ENCODE peak calls at places on chromosomes 4 and X, in ten cellular contexts. R, Q, E, G, L, H, O, M, N and Z are unnamed samples.

GRCh38 chr4:154911097-154911496 is 130.0 kb downstream of the RBM46 start:
- DNase-seq in R (no peak), Q (no peak), E (peak; percentile 4), G (no peak), L (no peak), H (peak; percentile 7), O (no peak), M (no peak), N (no peak), Z (no peak)

GRCh38 chr4:76589402-76589801 is 154.4 kb downstream of the SHROOM3 start:
- DNase-seq in R (no peak), Q (no peak), E (peak; percentile 95), G (no peak), L (no peak), H (no peak), O (no peak), M (no peak), N (no peak), Z (no peak)

GRCh38 chr4:53476232-53477037 is 99.0 kb downstream of the FIP1L1 start:
- DNase-seq in R (no peak), Q (no peak), E (peak; percentile 100), G (no peak), L (no peak), H (no peak), O (no peak), M (no peak), N (no peak), Z (no peak)

GRCh38 chr4:1309261-1310010 is 19.7 kb downstream of the MAEA start:
- DNase-seq in R (peak; percentile 79), Q (no peak), E (peak; percentile 93), G (peak; percentile 94), L (peak; percentile 80), H (peak; percentile 77), O (no peak), M (peak; percentile 29), N (no peak), Z (no peak)

GRCh38 chr4:146582864-146583263 is 55.8 kb upstream of the POU4F2 start:
- DNase-seq in R (no peak), Q (no peak), E (no peak), G (no peak), L (peak; percentile 53), H (peak; percentile 4), O (no peak), M (no peak), N (no peak), Z (no peak)

GRCh38 chrX:122245943-122246342 is 938.1 kb upstream of the GRIA3 start:
- DNase-seq in R (no peak), Q (no peak), E (no peak), G (no peak), L (no peak), H (no peak), O (no peak), M (no peak), N (no peak), Z (no peak)

GRCh38 chrX:13028871-13029336 is 15.5 kb downstream of the FAM9C start:
- DNase-seq in R (no peak), Q (no peak), E (no peak), G (no peak), L (no peak), H (no peak), O (no peak), M (no peak), N (peak; percentile 48), Z (no peak)

GRCh38 chr4:111854494-111855087 is 290.7 kb upstream of the FAM241A start:
- DNase-seq in R (peak; percentile 39), Q (peak; percentile 46), E (peak; percentile 75), G (no peak), L (peak; percentile 48), H (peak; percentile 46), O (no peak), M (no peak), N (peak; percentile 1), Z (no peak)

GRCh38 chr4:94571301-94571700 is 119.6 kb downstream of the PDLIM5 start:
- DNase-seq in R (no peak), Q (no peak), E (no peak), G (no peak), L (no peak), H (peak; percentile 5), O (no peak), M (no peak), N (no peak), Z (no peak)

GRCh38 chr4:150818661-150819060 is 196.4 kb downstream of the LRBA start:
- DNase-seq in R (no peak), Q (no peak), E (peak; percentile 4), G (no peak), L (no peak), H (no peak), O (no peak), M (no peak), N (no peak), Z (no peak)

GRCh38 chr4:142549248-142549647 is 296.9 kb downstream of the INPP4B start:
- DNase-seq in R (no peak), Q (no peak), E (no peak), G (no peak), L (no peak), H (no peak), O (no peak), M (no peak), N (no peak), Z (no peak)

GRCh38 chr4:53522334-53522733 is 69.0 kb downstream of the LNX1 start:
- DNase-seq in R (no peak), Q (no peak), E (no peak), G (no peak), L (no peak), H (no peak), O (no peak), M (no peak), N (no peak), Z (no peak)

GRCh38 chr4:77931452-77932135 is 69.0 kb downstream of the MRPL1 start:
- DNase-seq in R (no peak), Q (no peak), E (peak; percentile 55), G (no peak), L (no peak), H (no peak), O (no peak), M (no peak), N (no peak), Z (no peak)

GRCh38 chrX:11724122-11725017 is 33.7 kb upstream of the MSL3 start:
- DNase-seq in R (no peak), Q (no peak), E (peak; percentile 30), G (no peak), L (peak; percentile 49), H (peak; percentile 6), O (peak; percentile 6), M (no peak), N (peak; percentile 18), Z (no peak)

GRCh38 chrX:55342533-55343501 is 78.1 kb upstream of the PAGE3 start:
- DNase-seq in R (no peak), Q (peak; percentile 0), E (peak; percentile 3), G (no peak), L (peak; percentile 28), H (no peak), O (peak; percentile 16), M (peak; percentile 14), N (peak; percentile 25), Z (peak; percentile 34)

GRCh38 chr4:184007891-184008290 is 102.8 kb downstream of the STOX2 start:
- DNase-seq in R (no peak), Q (no peak), E (peak; percentile 19), G (no peak), L (no peak), H (no peak), O (no peak), M (no peak), N (no peak), Z (no peak)

GRCh38 chr4:145808021-145808650 is 128.2 kb downstream of the C4orf51 start:
- DNase-seq in R (no peak), Q (no peak), E (peak; percentile 87), G (no peak), L (peak; percentile 87), H (peak; percentile 7), O (no peak), M (no peak), N (peak; percentile 66), Z (no peak)

GRCh38 chr4:121411151-121411744 is 30.4 kb upstream of the QRFPR start:
- DNase-seq in R (no peak), Q (no peak), E (no peak), G (no peak), L (no peak), H (no peak), O (no peak), M (no peak), N (no peak), Z (no peak)

GRCh38 chr4:171846232-171846631 is 33.0 kb downstream of the GALNTL6 start:
- DNase-seq in R (peak; percentile 54), Q (peak; percentile 10), E (peak; percentile 60), G (no peak), L (peak; percentile 78), H (peak; percentile 82), O (peak; percentile 62), M (no peak), N (no peak), Z (no peak)

GRCh38 chrX:92260102-92260501 is 480.9 kb downstream of the PCDH11X start:
- DNase-seq in R (no peak), Q (no peak), E (no peak), G (no peak), L (peak; percentile 24), H (no peak), O (no peak), M (no peak), N (no peak), Z (no peak)

GRCh38 chr4:182932651-182933050 is 15.5 kb upstream of the DCTD start:
- DNase-seq in R (no peak), Q (no peak), E (no peak), G (no peak), L (no peak), H (no peak), O (no peak), M (no peak), N (no peak), Z (no peak)

GRCh38 chr4:175378372-175378771 is 433.7 kb downstream of the GPM6A start:
- DNase-seq in R (no peak), Q (no peak), E (no peak), G (no peak), L (no peak), H (no peak), O (no peak), M (no peak), N (no peak), Z (no peak)

GRCh38 chr4:1325681-1326635 is 21.1 kb upstream of the UVSSA start:
- DNase-seq in R (no peak), Q (no peak), E (no peak), G (peak; percentile 33), L (no peak), H (no peak), O (no peak), M (no peak), N (no peak), Z (no peak)

GRCh38 chr4:55758081-55758480 is 61.5 kb upstream of the EXOC1L start:
- DNase-seq in R (no peak), Q (no peak), E (peak; percentile 18), G (no peak), L (no peak), H (no peak), O (no peak), M (no peak), N (no peak), Z (no peak)

GRCh38 chrX:23803931-23804381 is 21.0 kb downstream of the SAT1 start:
- DNase-seq in R (no peak), Q (no peak), E (peak; percentile 60), G (no peak), L (peak; percentile 29), H (no peak), O (no peak), M (no peak), N (peak; percentile 70), Z (no peak)

GRCh38 chr4:107931775-107932321 is 499 bp downstream of the CYP2U1 start:
- DNase-seq in R (no peak), Q (peak; percentile 58), E (no peak), G (no peak), L (no peak), H (peak; percentile 5), O (peak; percentile 1), M (peak; percentile 9), N (no peak), Z (no peak)

GRCh38 chr4:33722254-33722653 is 2522.1 kb downstream of the ARAP2 start:
- DNase-seq in R (no peak), Q (no peak), E (peak; percentile 87), G (no peak), L (no peak), H (no peak), O (no peak), M (no peak), N (no peak), Z (no peak)

GRCh38 chrX:131792789-131793462 is 230.2 kb upstream of the STK26 start:
- DNase-seq in R (no peak), Q (no peak), E (peak; percentile 42), G (peak; percentile 87), L (peak; percentile 91), H (peak; percentile 4), O (peak; percentile 66), M (no peak), N (peak; percentile 29), Z (peak; percentile 83)